ENCODE peak calls at places on chromosomes 7 and 10, in five cellular contexts. V is GM12878, U is IMR-90, F is HepG2, Y is A549. R is an unnamed sample.

GRCh38 chr10:3471927-3472704 is 299.5 kb upstream of the PITRM1 start:
- DNase-seq in F (no peak), Y (peak; percentile 43), U (no peak), V (no peak), R (no peak)

GRCh38 chr10:84179059-84179710 is 5.6 kb downstream of the GPR15LG start:
- DNase-seq in F (no peak), V (no peak), Y (peak; percentile 29), U (peak; percentile 27), R (no peak)

GRCh38 chr10:66941491-66941890 is 15.7 kb downstream of the LRRTM3 start:
- DNase-seq in U (no peak), Y (no peak), V (no peak), F (no peak), R (peak; percentile 12)

GRCh38 chr7:103694304-103694703 is 248.3 kb upstream of the SLC26A5 start:
- DNase-seq in U (no peak), F (no peak), V (no peak), Y (no peak), R (no peak)

GRCh38 chr7:25597881-25598456 is 369.7 kb upstream of the NPVF start:
- DNase-seq in F (peak; percentile 10), Y (no peak), V (no peak), U (no peak), R (no peak)

GRCh38 chr10:75226656-75227055 is 9.1 kb downstream of the COMTD1 start:
- DNase-seq in Y (no peak), U (no peak), V (no peak), F (no peak), R (no peak)

GRCh38 chr10:62264702-62265436 is 3.8 kb downstream of the RTKN2 start:
- DNase-seq in V (no peak), Y (peak; percentile 85), U (peak; percentile 92), F (peak; percentile 72), R (peak; percentile 49)

GRCh38 chr10:29471483-29471859 is 163.3 kb downstream of the SVIL start:
- DNase-seq in V (no peak), U (peak; percentile 90), Y (no peak), F (no peak), R (no peak)

GRCh38 chr7:77235280-77235679 is 35.7 kb upstream of the FGL2 start:
- DNase-seq in U (peak; percentile 77), V (no peak), F (no peak), Y (no peak), R (no peak)

GRCh38 chr7:63925626-63926460 is 72.8 kb upstream of the ZNF722 start:
- DNase-seq in U (no peak), F (no peak), Y (peak; percentile 40), V (no peak), R (no peak)

GRCh38 chr10:1381339-1381738 is 325.2 kb downstream of the WDR37 start:
- DNase-seq in Y (no peak), U (no peak), F (no peak), V (no peak), R (no peak)

GRCh38 chr10:71805776-71806705 is 32.7 kb upstream of the VSIR start:
- DNase-seq in U (no peak), V (no peak), Y (peak; percentile 22), F (no peak), R (peak; percentile 87)

GRCh38 chr10:1684991-1685390 is 52.3 kb downstream of the ADARB2 start:
- DNase-seq in F (no peak), V (no peak), Y (no peak), U (no peak), R (no peak)

GRCh38 chr7:105723582-105723981 is 142.3 kb upstream of the EFCAB10 start:
- DNase-seq in F (no peak), U (no peak), Y (no peak), V (no peak), R (no peak)

GRCh38 chr10:103534621-103535498 is 41.4 kb downstream of the NEURL1 start:
- DNase-seq in Y (no peak), U (no peak), F (no peak), V (no peak), R (no peak)

GRCh38 chr10:114541081-114541833 is 116.8 kb downstream of the ABLIM1 start:
- DNase-seq in U (peak; percentile 91), F (no peak), Y (no peak), V (no peak), R (no peak)

GRCh38 chr10:110843031-110843430 is 28.7 kb upstream of the PDCD4 start:
- DNase-seq in Y (no peak), F (no peak), V (peak; percentile 98), U (no peak), R (no peak)

GRCh38 chr7:26681819-26682418 is 182.5 kb downstream of the SKAP2 start:
- DNase-seq in V (no peak), Y (peak; percentile 23), U (peak; percentile 35), F (no peak), R (no peak)

GRCh38 chr7:143362126-143362961 is at the start of gene FAM131B:
- DNase-seq in Y (no peak), V (no peak), U (no peak), F (no peak), R (peak; percentile 66)

GRCh38 chr7:149850007-149850594 is 11.9 kb downstream of the ZNF862 start:
- DNase-seq in Y (no peak), V (no peak), F (no peak), U (no peak), R (no peak)

GRCh38 chr7:46449743-46450142 is 528.7 kb upstream of the IGFBP3 start:
- DNase-seq in F (no peak), Y (no peak), V (no peak), U (no peak), R (no peak)

GRCh38 chr7:5638994-5639393 is 142.5 kb downstream of the RNF216 start:
- DNase-seq in V (no peak), Y (no peak), U (peak; percentile 50), F (no peak), R (no peak)

GRCh38 chr7:123746055-123746454 is 2.7 kb downstream of the WASL start:
- DNase-seq in Y (no peak), F (no peak), U (no peak), V (no peak), R (no peak)

GRCh38 chr10:33163941-33164824 is 170.3 kb downstream of the NRP1 start:
- DNase-seq in Y (peak; percentile 45), V (no peak), U (no peak), F (peak; percentile 55), R (no peak)

GRCh38 chr7:107394831-107395230 is 75.0 kb upstream of the GPR22 start:
- DNase-seq in U (peak; percentile 72), V (no peak), Y (no peak), F (no peak), R (no peak)

GRCh38 chr10:120980316-120980975 is 129.3 kb downstream of the WDR11 start:
- DNase-seq in Y (no peak), F (no peak), V (no peak), U (no peak), R (no peak)

GRCh38 chr7:82534687-82535086 is 91.1 kb upstream of the CACNA2D1 start:
- DNase-seq in Y (peak; percentile 36), F (no peak), U (peak; percentile 70), V (no peak), R (no peak)
- TF ChIP-seq BHLHE40 in Y (no peak), F (no peak), U (no peak), V (no peak), R (no peak)

GRCh38 chr7:74466196-74466813 is 12.6 kb downstream of the GTF2IRD1 start:
- DNase-seq in F (no peak), U (no peak), Y (no peak), V (no peak), R (no peak)
- TF ChIP-seq BHLHE40 in F (no peak), U (no peak), Y (no peak), V (peak; percentile 22), R (no peak)

DNA sequence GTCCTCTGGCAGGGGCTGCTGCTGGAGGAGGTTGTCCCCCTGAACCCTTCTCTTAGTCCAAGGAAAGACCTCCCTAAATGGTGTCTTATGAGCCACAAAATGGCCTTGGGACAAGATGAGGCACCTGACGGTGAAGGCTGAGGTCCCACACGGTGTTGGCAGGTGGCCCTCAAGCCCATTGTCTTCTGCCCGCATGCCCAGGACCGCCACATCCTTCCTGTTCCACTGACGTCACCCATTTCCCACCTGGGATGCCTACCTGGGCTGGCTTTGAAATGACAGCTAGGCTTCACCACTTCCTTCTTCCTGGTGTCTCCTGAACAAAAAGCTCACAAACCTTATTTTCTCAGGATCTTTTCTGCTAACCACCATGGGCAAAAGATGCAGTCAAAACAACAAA is 2.1 kb upstream of the DMBT1 start:
- DNase-seq in U (no peak), V (no peak), F (no peak), Y (no peak), R (no peak)
- TF ChIP-seq BHLHE40 in U (no peak), V (no peak), F (no peak), Y (no peak), R (no peak)

GRCh38 chr7:79060498-79060897 is 393.0 kb downstream of the MAGI2 start:
- DNase-seq in Y (no peak), U (no peak), F (no peak), V (no peak), R (no peak)
- TF ChIP-seq BHLHE40 in Y (no peak), U (no peak), F (no peak), V (no peak), R (no peak)

GRCh38 chr7:94050046-94050445 is 45.9 kb upstream of the BET1 start:
- DNase-seq in V (peak; percentile 63), F (no peak), Y (no peak), U (no peak), R (no peak)
- TF ChIP-seq BHLHE40 in V (peak; percentile 68), F (no peak), Y (no peak), U (no peak), R (no peak)

GRCh38 chr7:136857573-136857972 is 10.9 kb upstream of the CHRM2 start:
- DNase-seq in U (peak; percentile 57), V (no peak), Y (no peak), F (no peak), R (no peak)
- TF ChIP-seq BHLHE40 in U (no peak), V (no peak), Y (no peak), F (no peak), R (no peak)

DNA sequence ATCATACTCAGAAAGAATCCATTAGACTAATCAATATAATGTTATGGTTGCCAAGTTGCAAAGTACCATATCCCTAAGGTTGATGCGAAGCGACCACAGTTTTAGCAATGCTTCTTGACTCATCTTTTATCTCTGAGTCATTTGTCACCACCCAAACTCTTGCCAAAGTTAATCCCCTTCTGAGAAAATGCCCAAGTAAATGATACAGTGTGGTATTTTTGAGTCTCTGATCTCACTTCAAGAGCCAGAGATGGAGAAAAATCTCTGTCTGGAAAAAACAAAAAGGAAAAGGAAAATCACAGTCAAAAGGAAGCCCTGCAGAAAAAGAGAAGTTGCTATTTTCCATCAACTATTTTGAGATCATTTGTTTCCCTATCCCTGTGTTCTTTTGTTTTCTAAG is 26.7 kb upstream of the OTUD1 start:
- DNase-seq in U (peak; percentile 48), F (no peak), V (no peak), Y (peak; percentile 7), R (no peak)
- TF ChIP-seq BHLHE40 in U (no peak), F (no peak), V (no peak), Y (no peak), R (no peak)